ENCODE peak calls at places on chromosomes 1 and 21, in ten cellular contexts. E, T, H, C, P, A, L, X, Q and G are unnamed samples.

GRCh38 chr1:232322162-232322734 is 307.7 kb downstream of the SIPA1L2 start:
- DNase-seq in L (no peak), Q (no peak), T (no peak), P (no peak), C (no peak), H (no peak), X (no peak), A (no peak), E (no peak), G (no peak)

GRCh38 chr1:182784556-182785171 is 4.9 kb upstream of the NPL start:
- DNase-seq in P (peak; percentile 55), X (peak; percentile 40), Q (no peak), L (peak; percentile 25), E (no peak), H (peak; percentile 53), C (peak; percentile 65), A (peak; percentile 24), T (peak; percentile 19), G (peak; percentile 76)

GRCh38 chr1:230964896-230965295 is 13.8 kb downstream of the TTC13 start:
- DNase-seq in C (no peak), Q (no peak), X (no peak), P (no peak), A (no peak), H (no peak), E (no peak), T (no peak), L (no peak), G (no peak)

GRCh38 chr1:165434264-165434663 is 10.7 kb downstream of the RXRG start:
- DNase-seq in H (no peak), C (peak; percentile 59), A (no peak), Q (no peak), E (no peak), P (no peak), X (no peak), T (no peak), L (no peak), G (no peak)

GRCh38 chr1:151993084-151993733 is 450 bp downstream of the S100A10 start:
- DNase-seq in P (peak; percentile 57), H (peak; percentile 63), Q (peak; percentile 79), L (peak; percentile 41), C (no peak), T (peak; percentile 48), X (no peak), A (no peak), E (no peak), G (no peak)

GRCh38 chr1:94068831-94069648 is 51.9 kb downstream of the ABCA4 start:
- DNase-seq in Q (no peak), P (peak; percentile 98), C (no peak), E (no peak), T (peak; percentile 37), X (no peak), H (peak; percentile 87), L (no peak), A (no peak), G (no peak)

GRCh38 chr21:26809745-26810144 is 35.5 kb downstream of the ADAMTS1 start:
- DNase-seq in X (no peak), Q (no peak), P (no peak), C (no peak), L (no peak), H (no peak), E (no peak), T (no peak), A (no peak), G (no peak)

GRCh38 chr1:202685671-202686070 is 24.6 kb downstream of the SYT2 start:
- DNase-seq in H (peak; percentile 15), E (no peak), T (no peak), L (no peak), A (no peak), Q (no peak), P (peak; percentile 44), C (no peak), X (no peak), G (no peak)

GRCh38 chr21:34027727-34028461 is 45.5 kb upstream of the MRPS6 start:
- DNase-seq in X (no peak), P (no peak), H (peak; percentile 63), L (no peak), E (no peak), Q (no peak), A (no peak), C (no peak), T (no peak), G (peak; percentile 35)

GRCh38 chr1:2452583-2453315 is 23.3 kb upstream of the PLCH2 start:
- DNase-seq in T (no peak), H (no peak), Q (no peak), A (no peak), L (no peak), C (no peak), E (no peak), X (no peak), P (peak; percentile 48), G (no peak)

GRCh38 chr1:165924096-165924495 is 96.7 kb downstream of the UCK2 start:
- DNase-seq in H (no peak), T (no peak), E (no peak), X (no peak), Q (no peak), L (no peak), P (no peak), C (no peak), A (no peak), G (no peak)

GRCh38 chr21:33655591-33656221 is 13.4 kb downstream of the ITSN1 start:
- DNase-seq in T (no peak), L (no peak), H (peak; percentile 100), C (peak; percentile 57), X (no peak), P (peak; percentile 85), Q (no peak), E (no peak), A (peak; percentile 97), G (peak; percentile 53)

GRCh38 chr1:200154069-200154767 is 126.7 kb downstream of the NR5A2 start:
- DNase-seq in Q (peak; percentile 71), L (peak; percentile 66), T (no peak), A (no peak), H (peak; percentile 27), C (no peak), P (peak; percentile 87), E (no peak), X (no peak), G (no peak)

GRCh38 chr1:67766117-67766978 is 66.9 kb downstream of the GNG12 start:
- DNase-seq in E (no peak), A (peak; percentile 73), T (peak; percentile 71), X (peak; percentile 40), C (peak; percentile 71), L (peak; percentile 41), Q (peak; percentile 70), H (peak; percentile 86), P (peak; percentile 67), G (peak; percentile 75)

GRCh38 chr1:151368745-151369610 is 3.5 kb downstream of the SELENBP1 start:
- DNase-seq in Q (no peak), L (no peak), P (no peak), T (no peak), A (no peak), H (no peak), C (no peak), E (no peak), X (no peak), G (no peak)

GRCh38 chr1:211613108-211613947 is 34.4 kb upstream of the SLC30A1 start:
- DNase-seq in X (peak; percentile 56), A (peak; percentile 63), E (peak; percentile 97), Q (no peak), T (no peak), P (peak; percentile 58), H (peak; percentile 94), C (peak; percentile 77), L (no peak), G (peak; percentile 19)

GRCh38 chr1:111620412-111620971 is 903 bp downstream of the RAP1A start:
- DNase-seq in H (no peak), A (peak; percentile 14), C (no peak), E (no peak), L (no peak), Q (no peak), X (no peak), T (no peak), P (no peak), G (peak; percentile 45)

GRCh38 chr1:160101037-160101716 is 2.8 kb upstream of the IGSF8 start:
- DNase-seq in A (no peak), H (peak; percentile 73), T (peak; percentile 61), X (peak; percentile 87), Q (peak; percentile 91), P (peak; percentile 68), C (peak; percentile 87), E (no peak), L (peak; percentile 78), G (peak; percentile 91)

GRCh38 chr1:119075614-119076013 is 64.8 kb downstream of the WARS2 start:
- DNase-seq in H (peak; percentile 39), Q (no peak), T (no peak), E (no peak), A (peak; percentile 50), X (no peak), L (no peak), C (no peak), P (no peak), G (no peak)

GRCh38 chr1:46822248-46822826 is 23.5 kb downstream of the CYP4B1 start:
- DNase-seq in E (peak; percentile 81), P (no peak), T (no peak), A (no peak), H (no peak), Q (no peak), C (no peak), X (no peak), L (no peak), G (no peak)

GRCh38 chr1:15680131-15680530 is 4.0 kb upstream of the PLEKHM2 start:
- DNase-seq in A (peak; percentile 58), E (no peak), X (no peak), L (no peak), Q (no peak), C (no peak), H (peak; percentile 96), T (no peak), P (no peak), G (no peak)

GRCh38 chr1:234875328-234875952 is 253.2 kb downstream of the TOMM20 start:
- DNase-seq in P (no peak), L (no peak), Q (no peak), A (no peak), T (no peak), X (no peak), E (no peak), C (no peak), H (no peak), G (no peak)

GRCh38 chr1:19043579-19044443 is 87.3 kb upstream of the IFFO2 start:
- DNase-seq in E (no peak), X (no peak), L (no peak), C (no peak), P (no peak), A (no peak), H (no peak), Q (no peak), T (no peak), G (no peak)

GRCh38 chr21:46112731-46113215 is 14.9 kb downstream of the COL6A2 start:
- DNase-seq in C (no peak), L (no peak), H (no peak), Q (peak; percentile 44), T (no peak), A (no peak), E (no peak), X (peak; percentile 3), P (no peak), G (no peak)

GRCh38 chr1:51729156-51729823 is 112.4 kb downstream of the OSBPL9 start:
- DNase-seq in L (peak; percentile 96), E (no peak), A (peak; percentile 65), H (peak; percentile 97), X (peak; percentile 92), Q (peak; percentile 95), T (peak; percentile 91), P (peak; percentile 88), C (peak; percentile 96), G (peak; percentile 95)

GRCh38 chr1:150061632-150062101 is 5.9 kb upstream of the VPS45 start:
- DNase-seq in A (peak; percentile 68), H (peak; percentile 95), C (no peak), P (peak; percentile 83), T (no peak), Q (no peak), X (no peak), E (no peak), L (no peak), G (peak; percentile 71)

GRCh38 chr1:56029329-56030003 is 549.9 kb downstream of the PLPP3 start:
- DNase-seq in E (no peak), H (peak; percentile 19), T (peak; percentile 8), Q (no peak), P (no peak), X (no peak), A (no peak), L (no peak), C (peak; percentile 10), G (no peak)

GRCh38 chr1:18145851-18146618 is 38.4 kb downstream of the IGSF21 start:
- DNase-seq in X (no peak), P (no peak), A (no peak), L (no peak), T (no peak), Q (no peak), C (no peak), H (peak; percentile 21), E (no peak), G (no peak)